ENCODE peak calls at places on chromosome 13, in four cellular contexts. Z is psoas muscle, O is K562, W is cardiac muscle cell. K is an unnamed sample.

GRCh38 chr13:77980592-77980991 is 62.0 kb upstream of the EDNRB start:
- DNase-seq in W (peak; percentile 85), O (no peak), Z (no peak), K (no peak)

GRCh38 chr13:52695856-52696255 is 43.2 kb downstream of the SUGT1 start:
- DNase-seq in Z (no peak), O (no peak), W (peak; percentile 65), K (no peak)

GRCh38 chr13:42215578-42216421 is 56.2 kb upstream of the AKAP11 start:
- DNase-seq in O (peak; percentile 6), Z (no peak), W (peak; percentile 55), K (peak; percentile 2)

GRCh38 chr13:79645569-79645968 is 164.6 kb downstream of the NDFIP2 start:
- DNase-seq in W (no peak), Z (no peak), O (no peak), K (no peak)

GRCh38 chr13:58190578-58190977 is 559.0 kb downstream of the PCDH17 start:
- DNase-seq in W (no peak), Z (no peak), O (no peak), K (no peak)

GRCh38 chr13:21287331-21287907 is 111.0 kb downstream of the MRPL57 start:
- DNase-seq in O (no peak), Z (no peak), W (no peak), K (peak; percentile 32)

GRCh38 chr13:41075034-41075433 is 13.7 kb downstream of the WBP4 start:
- DNase-seq in O (peak; percentile 21), Z (no peak), W (peak; percentile 66), K (peak; percentile 56)

GRCh38 chr13:104837756-104838155 is 1697.7 kb downstream of the EFNB2 start:
- DNase-seq in W (no peak), Z (no peak), O (no peak), K (no peak)

GRCh38 chr13:113491982-113492381 is 1.5 kb upstream of the DCUN1D2 start:
- DNase-seq in W (no peak), Z (no peak), O (no peak), K (no peak)

GRCh38 chr13:93249259-93249917 is 22.8 kb downstream of the GPC6 start:
- DNase-seq in Z (no peak), O (no peak), W (peak; percentile 91), K (no peak)

GRCh38 chr13:111152836-111153235 is 37.7 kb downstream of the ARHGEF7 start:
- DNase-seq in W (no peak), O (no peak), Z (no peak), K (peak; percentile 51)

GRCh38 chr13:73397486-73398020 is 338.7 kb downstream of the KLF5 start:
- DNase-seq in W (no peak), O (no peak), Z (no peak), K (no peak)

GRCh38 chr13:30665638-30666037 is 47.9 kb downstream of the USPL1 start:
- DNase-seq in O (no peak), Z (no peak), W (no peak), K (no peak)

GRCh38 chr13:104327217-104327616 is 1261.0 kb upstream of the SLC10A2 start:
- DNase-seq in W (peak; percentile 16), Z (no peak), O (no peak), K (no peak)

GRCh38 chr13:44629465-44630183 is 53.5 kb upstream of the TSC22D1 start:
- DNase-seq in Z (no peak), O (no peak), W (peak; percentile 88), K (no peak)

GRCh38 chr13:44434441-44435141 is 61.0 kb downstream of the SERP2 start:
- DNase-seq in Z (no peak), W (no peak), O (no peak), K (no peak)

GRCh38 chr13:80341098-80341701 is at the start of gene SPRY2:
- DNase-seq in W (peak; percentile 98), Z (peak; percentile 95), O (peak; percentile 67), K (peak; percentile 92)

GRCh38 chr13:52848455-52849190 is at the start of gene PCDH8:
- DNase-seq in W (peak; percentile 2), O (no peak), Z (no peak), K (peak; percentile 95)

GRCh38 chr13:43346427-43346826 is 323.0 kb downstream of the DNAJC15 start:
- DNase-seq in O (no peak), Z (no peak), W (peak; percentile 45), K (no peak)
- H3K4me3 ChIP-seq in O (no peak overlapping the region), Z (no peak overlapping the region), W (no peak overlapping the region), K (no peak overlapping the region)

GRCh38 chr13:20191311-20191901 is 1.3 kb downstream of the GJB2 start:
- DNase-seq in Z (peak; percentile 34), O (no peak), W (peak; percentile 26), K (peak; percentile 52)

GRCh38 chr13:20193142-20193923 is 595 bp upstream of the GJB2 start:
- DNase-seq in O (no peak), Z (no peak), W (no peak), K (peak; percentile 66)

GRCh38 chr13:20191902-20192469 is 752 bp downstream of the GJB2 start:
- DNase-seq in O (no peak), Z (no peak), W (peak; percentile 30), K (peak; percentile 71)

GRCh38 chr13:20193924-20194631 is 1.3 kb upstream of the GJB2 start:
- DNase-seq in O (no peak), Z (no peak), W (no peak), K (no peak)

DNA sequence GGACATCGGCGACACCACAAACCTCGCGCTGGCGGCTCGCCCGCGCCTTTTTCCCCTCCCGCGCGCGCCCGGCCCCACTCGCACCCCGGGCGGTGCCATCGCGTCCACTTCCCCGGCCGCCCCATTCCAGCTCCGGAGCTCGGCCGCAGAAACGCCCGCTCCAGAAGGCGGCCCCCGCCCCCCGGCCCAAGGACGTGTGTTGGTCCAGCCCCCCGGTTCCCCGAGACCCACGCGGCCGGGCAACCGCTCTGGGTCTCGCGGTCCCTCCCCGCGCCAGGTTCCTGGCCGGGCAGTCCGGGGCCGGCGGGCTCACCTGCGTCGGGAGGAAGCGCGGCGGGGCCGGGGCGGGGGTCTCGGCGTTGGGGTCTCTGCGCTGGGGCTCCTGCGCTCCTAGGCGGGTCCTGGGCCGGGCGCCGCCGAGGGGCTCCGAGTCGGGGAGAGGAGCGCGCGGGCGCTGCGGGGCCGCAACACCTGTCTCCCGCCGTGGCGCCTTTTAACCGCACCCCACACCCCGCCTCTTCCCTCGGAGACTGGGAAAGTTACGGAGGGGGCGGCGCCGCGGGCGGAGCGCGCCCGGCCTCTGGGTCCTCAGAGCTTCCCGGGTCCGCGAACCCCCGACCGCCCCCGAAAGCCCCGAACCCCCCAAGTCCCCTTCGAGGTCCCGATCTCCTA is at the start of gene GJB2:
- DNase-seq in Z (no peak), O (no peak), W (no peak), K (peak; percentile 78)
- H3K27me3 ChIP-seq in Z (peaks cover 66% of the 10 kb centered on the region), O (peaks cover 4% of the 10 kb centered on the region), W (peaks cover 94% of the 10 kb centered on the region), K (peaks cover 82% of the 10 kb centered on the region)

GRCh38 chr13:99345345-99345744 is 38.1 kb upstream of the GPR183 start:
- DNase-seq in W (no peak), O (no peak), Z (no peak), K (no peak)
- H3K36me3 ChIP-seq in W (peaks cover 5% of the 10 kb centered on the region), O (peaks cover 57% of the 10 kb centered on the region), Z (peaks cover 89% of the 10 kb centered on the region), K (peaks cover 5% of the 10 kb centered on the region)

GRCh38 chr13:49220856-49221614 is 897 bp downstream of the MLNR start:
- DNase-seq in W (no peak), O (no peak), Z (no peak), K (peak; percentile 80)

GRCh38 chr13:49218493-49219051 is 1.6 kb upstream of the MLNR start:
- DNase-seq in Z (no peak), W (peak; percentile 32), O (no peak), K (peak; percentile 65)

GRCh38 chr13:49217962-49218492 is 2.1 kb upstream of the MLNR start:
- DNase-seq in O (no peak), W (no peak), Z (no peak), K (peak; percentile 32)

GRCh38 chr13:49219647-49220034 is 497 bp upstream of the MLNR start:
- DNase-seq in O (no peak), W (no peak), Z (no peak), K (no peak)

GRCh38 chr13:49220035-49220855 is at the start of gene MLNR:
- DNase-seq in Z (peak; percentile 28), O (peak; percentile 42), W (peak; percentile 49), K (peak; percentile 91)
- H3K4me3 ChIP-seq in Z (peak within 1 kb of the TSS; percentile 57), O (peak within 1 kb of the TSS; percentile 24), W (peak within 1 kb of the TSS; percentile 24), K (peak within 1 kb of the TSS; percentile 42)